ENCODE peak calls at places on chromosomes 4 and X, in four cellular contexts. One of them, this sample, is unnamed.

GRCh38 chrX:52420824-52421443 is 52.1 kb downstream of the XAGE2 start:
- DNase-seq in B cell: no peak
- DNase-seq in thyroid gland: no peak
- DNase-seq in IMR-90: peak; percentile 55
- DNase-seq in this sample: no peak

GRCh38 chrX:29535212-29536162 is 679.9 kb upstream of the MAGEB2 start:
- DNase-seq in B cell: no peak
- DNase-seq in thyroid gland: no peak
- DNase-seq in IMR-90: peak; percentile 31
- DNase-seq in this sample: no peak

GRCh38 chr4:169128902-169129301 is 118.8 kb upstream of the CBR4 start:
- DNase-seq in B cell: no peak
- DNase-seq in thyroid gland: no peak
- DNase-seq in IMR-90: no peak
- DNase-seq in this sample: no peak

GRCh38 chrX:49163555-49164419 is 1.2 kb downstream of the MAGIX start:
- DNase-seq in B cell: peak; percentile 92
- DNase-seq in thyroid gland: peak; percentile 84
- DNase-seq in IMR-90: peak; percentile 73
- DNase-seq in this sample: peak; percentile 82

GRCh38 chrX:64642482-64642881 is 247.2 kb upstream of the MTMR8 start:
- DNase-seq in B cell: no peak
- DNase-seq in thyroid gland: no peak
- DNase-seq in IMR-90: no peak
- DNase-seq in this sample: no peak

GRCh38 chr4:102535398-102536082 is 34.4 kb downstream of the NFKB1 start:
- DNase-seq in B cell: no peak
- DNase-seq in thyroid gland: no peak
- DNase-seq in IMR-90: peak; percentile 75
- DNase-seq in this sample: peak; percentile 22

GRCh38 chrX:119406739-119407138 is 7.6 kb downstream of the SLC25A43 start:
- DNase-seq in B cell: no peak
- DNase-seq in thyroid gland: no peak
- DNase-seq in IMR-90: peak; percentile 34
- DNase-seq in this sample: no peak

GRCh38 chr4:109764376-109764775 is 34.5 kb upstream of the PLA2G12A start:
- DNase-seq in B cell: no peak
- DNase-seq in thyroid gland: no peak
- DNase-seq in IMR-90: no peak
- DNase-seq in this sample: no peak

GRCh38 chrX:3711331-3711917 is 2.0 kb downstream of the PRKX start:
- DNase-seq in B cell: peak; percentile 73
- DNase-seq in thyroid gland: no peak
- DNase-seq in IMR-90: no peak
- DNase-seq in this sample: no peak

GRCh38 chrX:1767026-1767425 is 152.2 kb downstream of the ASMT start:
- DNase-seq in B cell: no peak
- DNase-seq in thyroid gland: no peak
- DNase-seq in IMR-90: no peak
- DNase-seq in this sample: no peak

GRCh38 chr4:6618386-6619115 is 21.9 kb upstream of the MRFAP1 start:
- DNase-seq in B cell: no peak
- DNase-seq in thyroid gland: no peak
- DNase-seq in IMR-90: no peak
- DNase-seq in this sample: no peak

GRCh38 chrX:313546-313945 is 5.0 kb downstream of the GTPBP6 start:
- DNase-seq in B cell: no peak
- DNase-seq in thyroid gland: no peak
- DNase-seq in IMR-90: no peak
- DNase-seq in this sample: no peak

GRCh38 chr4:183430317-183430986 is 14.0 kb upstream of the CDKN2AIP start:
- DNase-seq in B cell: no peak
- DNase-seq in thyroid gland: no peak
- DNase-seq in IMR-90: no peak
- DNase-seq in this sample: no peak

GRCh38 chrX:127884921-127885320 is 167.3 kb downstream of the ACTRT1 start:
- DNase-seq in B cell: no peak
- DNase-seq in thyroid gland: no peak
- DNase-seq in IMR-90: no peak
- DNase-seq in this sample: no peak

GRCh38 chr4:144644368-144645101 is 1.4 kb upstream of the HHIP start:
- DNase-seq in B cell: peak; percentile 39
- DNase-seq in thyroid gland: no peak
- DNase-seq in IMR-90: no peak
- DNase-seq in this sample: no peak

GRCh38 chrX:10453945-10454344 is 166.4 kb downstream of the MID1 start:
- DNase-seq in B cell: no peak
- DNase-seq in thyroid gland: no peak
- DNase-seq in IMR-90: no peak
- DNase-seq in this sample: no peak

GRCh38 chr4:6668391-6668790 is 25.3 kb upstream of the S100P start:
- DNase-seq in B cell: no peak
- DNase-seq in thyroid gland: no peak
- DNase-seq in IMR-90: peak; percentile 80
- DNase-seq in this sample: no peak

GRCh38 chr4:15420642-15421041 is 7.2 kb upstream of the C1QTNF7 start:
- DNase-seq in B cell: no peak
- DNase-seq in thyroid gland: no peak
- DNase-seq in IMR-90: peak; percentile 85
- DNase-seq in this sample: no peak

GRCh38 chrX:112769034-112769433 is 71.6 kb downstream of the AMOT start:
- DNase-seq in B cell: no peak
- DNase-seq in thyroid gland: no peak
- DNase-seq in IMR-90: peak; percentile 43
- DNase-seq in this sample: no peak

GRCh38 chr4:78845469-78845868 is 69.3 kb downstream of the BMP2K start:
- DNase-seq in B cell: peak; percentile 8
- DNase-seq in thyroid gland: no peak
- DNase-seq in IMR-90: no peak
- DNase-seq in this sample: peak; percentile 13

GRCh38 chrX:12984629-12985303 is 9.9 kb downstream of the TMSB4X start:
- DNase-seq in B cell: no peak
- DNase-seq in thyroid gland: peak; percentile 36
- DNase-seq in IMR-90: peak; percentile 35
- DNase-seq in this sample: no peak

GRCh38 chrX:96753230-96753629 is 68.6 kb downstream of the DIAPH2 start:
- DNase-seq in B cell: no peak
- DNase-seq in thyroid gland: no peak
- DNase-seq in IMR-90: no peak
- DNase-seq in this sample: no peak

GRCh38 chrX:54921427-54922021 is 900 bp downstream of the TRO start:
- DNase-seq in B cell: peak; percentile 55
- DNase-seq in thyroid gland: peak; percentile 77
- DNase-seq in IMR-90: peak; percentile 72
- DNase-seq in this sample: peak; percentile 65

GRCh38 chrX:13763489-13763888 is 28.9 kb downstream of the OFD1 start:
- DNase-seq in B cell: no peak
- DNase-seq in thyroid gland: no peak
- DNase-seq in IMR-90: no peak
- DNase-seq in this sample: no peak

DNA sequence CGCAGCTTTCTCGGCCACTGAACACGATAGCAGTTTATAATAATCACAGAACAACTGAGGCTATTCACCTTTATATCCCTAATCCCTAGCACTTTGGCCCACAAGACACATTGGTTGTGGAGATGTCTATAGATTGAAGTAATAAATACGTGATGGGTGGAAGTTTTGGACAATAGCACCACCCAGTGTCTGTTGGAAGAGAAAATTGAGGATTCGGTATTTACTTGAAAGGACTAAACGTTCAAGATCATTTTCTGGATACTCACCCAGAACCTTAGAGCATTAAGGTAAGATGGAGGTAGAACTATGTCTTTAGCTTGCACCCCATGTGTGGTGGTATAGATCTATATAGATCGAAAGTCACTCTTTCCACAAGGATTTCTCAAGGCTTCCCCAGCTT is 792 bp upstream of the TMSB15A start:
- DNase-seq in B cell: no peak
- DNase-seq in thyroid gland: no peak
- DNase-seq in IMR-90: peak; percentile 17
- DNase-seq in this sample: no peak
- TF ChIP-seq CTCF in B cell: no peak
- TF ChIP-seq CTCF in thyroid gland: no peak
- TF ChIP-seq CTCF in IMR-90: peak; percentile 25
- TF ChIP-seq CTCF in this sample: no peak

GRCh38 chr4:151055539-151055938 is 40.5 kb upstream of the LRBA start:
- DNase-seq in B cell: no peak
- DNase-seq in thyroid gland: no peak
- DNase-seq in IMR-90: no peak
- DNase-seq in this sample: no peak

GRCh38 chr4:151048913-151049312 is 33.8 kb upstream of the LRBA start:
- DNase-seq in B cell: no peak
- DNase-seq in thyroid gland: no peak
- DNase-seq in IMR-90: no peak
- DNase-seq in this sample: no peak

GRCh38 chr4:151049430-151049884 is 34.4 kb upstream of the LRBA start:
- DNase-seq in B cell: no peak
- DNase-seq in thyroid gland: no peak
- DNase-seq in IMR-90: no peak
- DNase-seq in this sample: no peak

DNA sequence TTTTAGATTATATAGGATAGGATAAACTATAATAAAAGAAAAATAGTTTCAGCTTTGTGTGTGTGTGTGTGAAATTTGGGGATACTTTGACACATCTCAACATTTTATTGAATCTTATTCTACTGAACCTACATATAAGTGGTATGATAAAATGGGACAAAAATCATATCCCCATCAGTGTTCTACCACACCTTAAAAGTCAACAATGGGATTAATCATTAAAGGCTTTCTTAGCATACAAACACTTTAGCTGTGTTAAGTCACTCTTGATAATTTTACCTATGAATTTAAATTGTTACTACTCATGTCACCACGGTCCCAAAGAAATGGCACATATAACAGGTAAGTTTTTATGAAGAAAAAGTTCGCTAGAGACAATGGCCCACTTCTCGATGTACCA is 37.7 kb upstream of the LRBA start:
- DNase-seq in B cell: no peak
- DNase-seq in thyroid gland: no peak
- DNase-seq in IMR-90: no peak
- DNase-seq in this sample: no peak
- TF ChIP-seq CTCF in B cell: no peak
- TF ChIP-seq CTCF in thyroid gland: no peak
- TF ChIP-seq CTCF in IMR-90: no peak
- TF ChIP-seq CTCF in this sample: no peak

GRCh38 chrX:47543496-47543895 is 17.5 kb upstream of the ARAF start:
- DNase-seq in B cell: no peak
- DNase-seq in thyroid gland: no peak
- DNase-seq in IMR-90: no peak
- DNase-seq in this sample: no peak
- TF ChIP-seq CTCF in B cell: no peak
- TF ChIP-seq CTCF in thyroid gland: no peak
- TF ChIP-seq CTCF in IMR-90: no peak
- TF ChIP-seq CTCF in this sample: no peak

DNA sequence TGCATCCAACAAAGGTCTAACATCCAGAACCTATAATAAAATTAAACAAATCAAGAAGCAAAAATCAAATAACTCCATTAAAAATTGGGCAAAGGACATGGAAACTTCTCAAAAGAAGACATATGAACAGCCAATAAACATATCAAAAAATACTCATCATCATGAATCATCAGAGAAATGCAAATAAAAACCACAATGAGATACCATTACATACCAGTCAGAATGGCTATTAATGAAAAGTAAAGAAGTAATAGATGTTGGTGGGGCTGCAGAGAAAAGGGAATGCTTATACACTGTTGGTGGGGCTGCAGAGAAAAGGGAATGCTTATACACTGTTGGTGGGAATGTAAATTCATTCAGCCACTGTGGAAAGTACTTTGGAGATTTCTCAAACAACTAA is 465.8 kb downstream of the ZIC3 start:
- DNase-seq in B cell: no peak
- DNase-seq in thyroid gland: no peak
- DNase-seq in IMR-90: no peak
- DNase-seq in this sample: no peak
- TF ChIP-seq CTCF in B cell: no peak
- TF ChIP-seq CTCF in thyroid gland: no peak
- TF ChIP-seq CTCF in IMR-90: no peak
- TF ChIP-seq CTCF in this sample: no peak

GRCh38 chr4:140234697-140235060 is 80.7 kb upstream of the MAML3 start:
- DNase-seq in B cell: no peak
- DNase-seq in thyroid gland: no peak
- DNase-seq in IMR-90: no peak
- DNase-seq in this sample: no peak

GRCh38 chr4:140229881-140230280 is 75.9 kb upstream of the MAML3 start:
- DNase-seq in B cell: no peak
- DNase-seq in thyroid gland: no peak
- DNase-seq in IMR-90: no peak
- DNase-seq in this sample: no peak

GRCh38 chr4:140236649-140237160 is 82.7 kb upstream of the MAML3 start:
- DNase-seq in B cell: no peak
- DNase-seq in thyroid gland: no peak
- DNase-seq in IMR-90: peak; percentile 38
- DNase-seq in this sample: no peak

GRCh38 chr4:140237616-140238352 is 83.8 kb upstream of the MAML3 start:
- DNase-seq in B cell: no peak
- DNase-seq in thyroid gland: peak; percentile 79
- DNase-seq in IMR-90: peak; percentile 93
- DNase-seq in this sample: no peak

DNA sequence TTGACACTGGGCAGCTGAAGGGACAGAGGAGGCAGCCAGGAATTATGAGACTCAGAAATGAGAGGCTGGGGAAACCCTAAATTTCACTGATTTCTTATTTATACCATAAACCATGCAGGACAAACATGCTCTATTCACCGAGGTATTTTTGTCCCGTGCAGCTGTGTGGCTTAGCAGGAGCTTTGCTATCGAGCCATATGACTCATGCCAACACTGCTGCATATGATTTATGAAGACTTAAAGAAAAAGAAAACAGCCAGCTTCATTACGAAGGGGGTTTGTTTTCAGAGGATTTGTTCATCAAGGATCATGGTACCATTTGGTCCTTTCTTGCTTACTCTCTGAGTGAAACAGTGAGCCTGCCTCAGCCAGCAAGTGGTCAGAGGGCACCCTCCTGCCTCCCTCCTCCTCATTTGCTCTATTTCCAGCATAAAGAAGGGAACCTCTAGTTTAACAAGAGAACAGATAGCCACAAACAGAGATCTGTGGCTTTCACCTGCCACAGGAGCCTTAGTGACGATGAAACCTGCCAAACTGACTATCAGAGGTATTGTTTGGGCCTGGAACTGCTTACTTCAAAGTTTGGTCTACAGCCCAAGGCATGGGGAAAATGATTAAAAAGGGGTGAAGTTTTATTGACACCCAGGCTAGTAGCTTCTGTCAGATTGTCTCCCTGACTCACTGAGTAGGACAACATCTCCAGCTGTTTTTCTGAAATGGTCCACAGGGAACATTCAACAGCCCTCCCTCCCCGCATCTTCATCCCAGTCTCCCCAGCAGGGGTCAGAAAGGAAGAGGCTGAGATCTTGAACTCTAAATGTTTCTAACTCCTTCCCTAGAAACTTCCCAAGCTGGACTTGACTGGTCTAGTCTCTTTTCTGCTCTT is 80.1 kb upstream of the MAML3 start:
- DNase-seq in B cell: no peak
- DNase-seq in thyroid gland: no peak
- DNase-seq in IMR-90: peak; percentile 90
- DNase-seq in this sample: no peak
- TF ChIP-seq CTCF in B cell: no peak
- TF ChIP-seq CTCF in thyroid gland: no peak
- TF ChIP-seq CTCF in IMR-90: no peak
- TF ChIP-seq CTCF in this sample: no peak

GRCh38 chr4:141933978-141934377 is 297.6 kb downstream of the IL15 start:
- DNase-seq in B cell: no peak
- DNase-seq in thyroid gland: no peak
- DNase-seq in IMR-90: peak; percentile 10
- DNase-seq in this sample: no peak
- TF ChIP-seq CTCF in B cell: no peak
- TF ChIP-seq CTCF in thyroid gland: no peak
- TF ChIP-seq CTCF in IMR-90: no peak
- TF ChIP-seq CTCF in this sample: no peak

This sample was measured in GM10248.